ENCODE peak calls at places on chromosome 17, in seven cellular contexts. O is mesendoderm, T is H9, U is trophoblast cell, I is IMR-90, C is H1, B is mesenchymal stem cell. J is an unnamed sample.

GRCh38 chr17:80780381-80781187 is 211.1 kb upstream of the CHMP6 start:
- DNase-seq in O (no peak), T (no peak), U (peak), I (peak), C (no peak), B (peak), J (no peak)

GRCh38 chr17:6075050-6075449 is 4.9 kb downstream of the WSCD1 start:
- DNase-seq in O (no peak), T (no peak), U (no peak), I (no peak), C (no peak), B (no peak), J (no peak)

GRCh38 chr17:48374650-48375230 is 55.3 kb downstream of the SKAP1 start:
- DNase-seq in O (peak), T (peak), U (peak), I (no peak), C (peak), B (peak), J (no peak)

GRCh38 chr17:73474370-73474988 is 162.7 kb upstream of the CDC42EP4 start:
- DNase-seq in O (peak), T (no peak), U (peak), I (peak), C (no peak), B (peak), J (no peak)

GRCh38 chr17:41768682-41769288 is 17.7 kb downstream of the JUP start:
- DNase-seq in O (no peak), T (no peak), U (no peak), I (no peak), C (no peak), B (no peak), J (no peak)

GRCh38 chr17:42997390-42997983 is 732 bp upstream of the RPL27 start:
- DNase-seq in O (no peak), T (no peak), U (no peak), I (no peak), C (no peak), B (no peak), J (no peak)

GRCh38 chr17:55495239-55495638 is 16.0 kb downstream of the SMIM36 start:
- DNase-seq in O (no peak), T (no peak), U (no peak), I (no peak), C (no peak), B (no peak), J (no peak)

GRCh38 chr17:20706752-20707372 is 127.3 kb downstream of the CDRT15L2 start:
- DNase-seq in O (no peak), T (no peak), U (no peak), I (no peak), C (no peak), B (no peak), J (no peak)

GRCh38 chr17:75983501-75984181 is 4.6 kb downstream of the TEN1 start:
- DNase-seq in O (peak), T (peak), U (peak), I (no peak), C (peak), B (no peak), J (no peak)

GRCh38 chr17:4230142-4230541 is 33.6 kb downstream of the ANKFY1 start:
- DNase-seq in O (peak), T (no peak), U (peak), I (peak), C (no peak), B (peak), J (no peak)

GRCh38 chr17:76138234-76138895 is 2.7 kb downstream of the FOXJ1 start:
- DNase-seq in O (peak), T (peak), U (no peak), I (no peak), C (peak), B (peak), J (peak)

GRCh38 chr17:68771867-68772515 is 170.8 kb upstream of the FAM20A start:
- DNase-seq in O (peak), T (no peak), U (no peak), I (peak), C (no peak), B (peak), J (peak)

GRCh38 chr17:6303664-6304063 is 131.3 kb downstream of the AIPL1 start:
- DNase-seq in O (peak), T (peak), U (no peak), I (no peak), C (peak), B (peak), J (peak)

GRCh38 chr17:63178530-63178929 is 212.5 kb downstream of the TANC2 start:
- DNase-seq in O (no peak), T (no peak), U (no peak), I (peak), C (no peak), B (peak), J (no peak)

GRCh38 chr17:17693955-17694228 is 12.6 kb downstream of the RAI1 start:
- DNase-seq in O (peak), T (peak), U (no peak), I (no peak), C (no peak), B (no peak), J (no peak)

GRCh38 chr17:1686086-1686485 is 1.4 kb upstream of the PRPF8 start:
- DNase-seq in O (no peak), T (no peak), U (no peak), I (no peak), C (no peak), B (no peak), J (no peak)

GRCh38 chr17:63452979-63453551 is 7.0 kb upstream of the CYB561 start:
- DNase-seq in O (no peak), T (no peak), U (no peak), I (no peak), C (no peak), B (no peak), J (no peak)

GRCh38 chr17:42325026-42325425 is 36.7 kb downstream of the STAT5A start:
- DNase-seq in O (no peak), T (no peak), U (peak), I (peak), C (no peak), B (peak), J (no peak)

GRCh38 chr17:64334851-64335250 is 55.8 kb downstream of the PECAM1 start:
- DNase-seq in O (no peak), T (no peak), U (no peak), I (no peak), C (no peak), B (no peak), J (no peak)

GRCh38 chr17:32310927-32311568 is 30.9 kb downstream of the C17orf75 start:
- DNase-seq in O (no peak), T (no peak), U (no peak), I (no peak), C (no peak), B (no peak), J (no peak)

GRCh38 chr17:53227514-53227913 is 595.2 kb upstream of the KIF2B start:
- DNase-seq in O (no peak), T (no peak), U (no peak), I (no peak), C (no peak), B (no peak), J (no peak)

GRCh38 chr17:17783825-17784598 is 52.8 kb downstream of the SREBF1 start:
- DNase-seq in O (peak), T (peak), U (no peak), I (no peak), C (no peak), B (peak), J (peak)

GRCh38 chr17:34757106-34757505 is 177.7 kb downstream of the TMEM132E start:
- DNase-seq in O (no peak), T (no peak), U (no peak), I (no peak), C (no peak), B (no peak), J (no peak)

GRCh38 chr17:10081571-10082169 is 116.7 kb downstream of the GAS7 start:
- DNase-seq in O (peak), T (no peak), U (no peak), I (no peak), C (no peak), B (no peak), J (no peak)

GRCh38 chr17:10082795-10083194 is 115.6 kb downstream of the GAS7 start:
- DNase-seq in O (no peak), T (no peak), U (no peak), I (no peak), C (no peak), B (no peak), J (no peak)

GRCh38 chr17:10087333-10087732 is 111.1 kb downstream of the GAS7 start:
- DNase-seq in O (no peak), T (no peak), U (no peak), I (no peak), C (no peak), B (no peak), J (no peak)

GRCh38 chr17:10088444-10088843 is 110.0 kb downstream of the GAS7 start:
- DNase-seq in O (no peak), T (no peak), U (no peak), I (no peak), C (no peak), B (no peak), J (no peak)

GRCh38 chr17:10083864-10084263 is 114.5 kb downstream of the GAS7 start:
- DNase-seq in O (no peak), T (no peak), U (peak), I (no peak), C (no peak), B (no peak), J (no peak)
- H2AK5ac ChIP-seq in O (no peak), T (no peak), U (no peak), I (no peak), C (no peak), B (no peak), J (no peak)

DNA sequence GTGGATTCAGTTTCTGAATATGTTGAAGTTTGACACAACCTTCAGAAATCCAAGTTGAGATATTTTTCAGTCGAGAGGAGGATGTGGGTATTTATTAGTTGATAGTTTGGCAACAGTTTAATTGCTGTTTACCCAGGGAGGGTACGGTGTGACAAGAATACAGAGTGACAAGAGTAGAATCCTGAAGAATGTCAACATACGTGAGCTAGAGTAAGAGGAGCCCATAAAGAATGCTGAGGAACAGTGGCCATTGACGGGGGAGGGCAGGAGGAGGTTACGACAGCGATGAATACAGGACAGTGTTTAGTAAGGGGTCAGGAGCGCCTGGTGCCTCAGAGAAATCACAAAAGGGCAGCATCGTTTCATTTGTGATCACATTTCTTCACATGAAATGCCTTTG is 76.5 kb downstream of the AATF start:
- DNase-seq in O (no peak), T (no peak), U (no peak), I (no peak), C (no peak), B (no peak), J (no peak)
- H2AK5ac ChIP-seq in O (no peak), T (no peak), U (no peak), I (no peak), C (no peak), B (no peak), J (no peak)

DNA sequence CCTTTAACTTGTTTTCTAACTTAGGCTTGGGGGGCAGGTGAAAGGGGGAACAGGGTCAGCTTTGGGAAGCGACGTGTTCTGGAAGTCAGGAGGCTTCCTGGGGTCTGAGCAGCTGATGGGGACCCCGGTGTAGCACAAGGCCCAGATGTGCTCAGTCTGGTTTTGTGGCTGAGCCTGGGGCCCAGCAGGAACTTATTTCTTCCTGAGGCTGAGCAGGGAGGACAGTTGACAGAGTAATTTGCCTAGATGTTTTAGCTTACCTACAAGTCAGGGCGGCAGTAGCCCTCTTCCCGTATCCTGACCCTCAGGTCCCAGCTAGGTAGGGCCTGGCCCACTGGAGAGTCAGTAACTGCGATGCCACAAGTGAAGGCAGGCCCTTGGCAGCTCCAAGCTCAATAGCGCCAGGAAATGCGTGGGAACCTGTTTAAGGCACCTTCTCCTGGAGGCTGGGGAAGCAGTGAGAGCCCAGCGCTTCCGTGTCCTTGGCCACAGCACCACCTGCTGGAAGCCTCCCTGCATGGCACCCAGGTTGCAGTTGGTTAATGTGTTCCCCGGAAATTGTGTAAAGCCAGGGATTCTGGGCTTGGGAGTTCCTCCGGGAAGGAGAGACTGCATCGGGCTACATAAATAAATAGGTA is 5.2 kb downstream of the CCR7 start:
- DNase-seq in O (peak), T (peak), U (peak), I (peak), C (peak), B (peak), J (peak)
- H2AK5ac ChIP-seq in O (no peak), T (no peak), U (no peak), I (peak), C (no peak), B (peak), J (no peak)

GRCh38 chr17:67461228-67461780 is 84.2 kb downstream of the PITPNC1 start:
- DNase-seq in O (no peak), T (peak), U (no peak), I (no peak), C (no peak), B (no peak), J (no peak)
- H2AK5ac ChIP-seq in O (no peak), T (no peak), U (no peak), I (no peak), C (no peak), B (no peak), J (no peak)

GRCh38 chr17:82491196-82491530 is 28.4 kb upstream of the FOXK2 start:
- DNase-seq in O (no peak), T (no peak), U (no peak), I (no peak), C (no peak), B (no peak), J (no peak)

GRCh38 chr17:82490512-82491195 is 28.9 kb upstream of the FOXK2 start:
- DNase-seq in O (no peak), T (no peak), U (no peak), I (no peak), C (no peak), B (no peak), J (no peak)

GRCh38 chr17:82492647-82493516 is 26.6 kb upstream of the FOXK2 start:
- DNase-seq in O (no peak), T (no peak), U (no peak), I (peak), C (no peak), B (peak), J (no peak)

GRCh38 chr17:82489851-82490511 is 29.6 kb upstream of the FOXK2 start:
- DNase-seq in O (no peak), T (no peak), U (peak), I (no peak), C (no peak), B (no peak), J (no peak)

DNA sequence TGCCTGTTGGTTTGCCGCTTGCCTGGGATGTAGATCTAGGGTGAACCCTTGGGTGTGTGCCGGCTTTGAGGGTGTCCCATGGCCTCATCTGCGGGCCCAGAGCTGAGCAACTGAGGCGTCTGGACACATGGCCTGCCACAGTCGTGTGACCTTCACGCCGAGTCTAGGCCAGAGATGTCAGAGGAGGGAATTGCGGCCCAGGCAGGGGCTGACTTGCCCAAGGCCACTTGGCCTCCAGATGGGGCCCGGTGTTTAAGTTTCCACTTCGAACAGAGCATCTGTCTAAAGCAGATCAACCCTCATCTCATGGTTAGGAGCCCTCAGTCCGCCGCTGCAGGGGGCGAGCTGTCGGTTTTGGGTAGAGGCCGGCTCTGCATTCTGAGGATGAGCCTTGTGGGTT is 28.0 kb upstream of the FOXK2 start:
- DNase-seq in O (no peak), T (no peak), U (no peak), I (no peak), C (no peak), B (no peak), J (no peak)
- H2AK5ac ChIP-seq in O (no peak), T (no peak), U (no peak), I (no peak), C (no peak), B (no peak), J (no peak)